ENCODE peak calls at places on chromosomes 3 and 15, in six cellular contexts. P is tibial nerve, W is foreskin keratinocyte, C is endothelial cell of umbilical vein, H is heart left ventricle, D is endodermal cell. I is an unnamed sample.

GRCh38 chr3:188299068-188299467 is 145.1 kb downstream of the LPP start:
- DNase-seq in P (no peak), W (no peak), C (no peak), H (no peak), D (no peak), I (no peak)

GRCh38 chr3:169286214-169286613 is 377.3 kb downstream of the MECOM start:
- DNase-seq in P (no peak), W (no peak), C (no peak), H (no peak), D (no peak), I (no peak)

GRCh38 chr15:67796728-67797127 is 28.6 kb upstream of the SKOR1 start:
- DNase-seq in P (no peak), W (no peak), C (peak; percentile 47), H (no peak), D (no peak), I (no peak)

GRCh38 chr3:143306419-143306818 is 186.8 kb downstream of the CHST2 start:
- DNase-seq in P (no peak), W (no peak), C (peak; percentile 61), H (no peak), D (no peak), I (no peak)

GRCh38 chr3:149494759-149495580 is 20.5 kb downstream of the TM4SF4 start:
- DNase-seq in P (no peak), W (peak; percentile 63), C (no peak), H (no peak), D (no peak), I (no peak)

GRCh38 chr3:8911781-8912180 is 51.5 kb downstream of the RAD18 start:
- DNase-seq in P (no peak), W (no peak), C (peak; percentile 8), H (no peak), D (no peak), I (no peak)

GRCh38 chr3:99532246-99532645 is 106.1 kb upstream of the COL8A1 start:
- DNase-seq in P (peak; percentile 34), W (no peak), C (peak; percentile 88), H (no peak), D (peak; percentile 92), I (peak; percentile 11)

GRCh38 chr3:129954509-129954908 is 20.0 kb upstream of the TRH start:
- DNase-seq in P (no peak), W (no peak), C (no peak), H (no peak), D (no peak), I (no peak)

GRCh38 chr3:125431912-125432587 is 56.9 kb upstream of the ZNF148 start:
- DNase-seq in P (no peak), W (no peak), C (no peak), H (no peak), D (no peak), I (no peak)

GRCh38 chr15:67622110-67622509 is 79.6 kb downstream of the MAP2K5 start:
- DNase-seq in P (no peak), W (no peak), C (no peak), H (no peak), D (no peak), I (no peak)

GRCh38 chr3:49606427-49606826 is 52.1 kb downstream of the BSN start:
- DNase-seq in P (no peak), W (no peak), C (no peak), H (no peak), D (peak; percentile 30), I (no peak)

GRCh38 chr3:182803006-182803405 is 9.7 kb downstream of the ATP11B start:
- DNase-seq in P (no peak), W (no peak), C (no peak), H (no peak), D (no peak), I (no peak)

GRCh38 chr3:189308594-189308993 is 136.8 kb downstream of the TPRG1 start:
- DNase-seq in P (no peak), W (no peak), C (no peak), H (no peak), D (no peak), I (no peak)

GRCh38 chr15:88985547-88986393 is 72.6 kb upstream of the MFGE8 start:
- DNase-seq in P (no peak), W (no peak), C (no peak), H (no peak), D (peak; percentile 88), I (no peak)

GRCh38 chr3:118818386-118818785 is 216.3 kb downstream of the IGSF11 start:
- DNase-seq in P (no peak), W (no peak), C (no peak), H (no peak), D (no peak), I (no peak)

GRCh38 chr3:47573190-47574172 is 5.2 kb downstream of the CSPG5 start:
- DNase-seq in P (no peak), W (no peak), C (no peak), H (no peak), D (no peak), I (no peak)

GRCh38 chr3:126319701-126320295 is 37.4 kb downstream of the KLF15 start:
- DNase-seq in P (no peak), W (no peak), C (no peak), H (no peak), D (peak; percentile 28), I (no peak)

GRCh38 chr3:38002940-38003339 is 12.4 kb downstream of the VILL start:
- DNase-seq in P (no peak), W (no peak), C (no peak), H (no peak), D (no peak), I (peak; percentile 8)

GRCh38 chr3:61772439-61772838 is 211.1 kb downstream of the PTPRG start:
- DNase-seq in P (no peak), W (no peak), C (no peak), H (no peak), D (no peak), I (no peak)

GRCh38 chr15:90742082-90742481 is 24.9 kb downstream of the BLM start:
- DNase-seq in P (no peak), W (no peak), C (no peak), H (no peak), D (no peak), I (no peak)

GRCh38 chr3:71302604-71303003 is 280.9 kb downstream of the FOXP1 start:
- DNase-seq in P (no peak), W (no peak), C (no peak), H (no peak), D (no peak), I (no peak)

GRCh38 chr3:71304261-71304646 is 279.3 kb downstream of the FOXP1 start:
- DNase-seq in P (no peak), W (no peak), C (no peak), H (no peak), D (no peak), I (no peak)

GRCh38 chr3:71303627-71304260 is 279.8 kb downstream of the FOXP1 start:
- DNase-seq in P (no peak), W (no peak), C (peak; percentile 35), H (no peak), D (no peak), I (no peak)

GRCh38 chr3:71305246-71306206 is 278.0 kb downstream of the FOXP1 start:
- DNase-seq in P (peak; percentile 27), W (no peak), C (peak; percentile 71), H (no peak), D (peak; percentile 92), I (peak; percentile 20)

DNA sequence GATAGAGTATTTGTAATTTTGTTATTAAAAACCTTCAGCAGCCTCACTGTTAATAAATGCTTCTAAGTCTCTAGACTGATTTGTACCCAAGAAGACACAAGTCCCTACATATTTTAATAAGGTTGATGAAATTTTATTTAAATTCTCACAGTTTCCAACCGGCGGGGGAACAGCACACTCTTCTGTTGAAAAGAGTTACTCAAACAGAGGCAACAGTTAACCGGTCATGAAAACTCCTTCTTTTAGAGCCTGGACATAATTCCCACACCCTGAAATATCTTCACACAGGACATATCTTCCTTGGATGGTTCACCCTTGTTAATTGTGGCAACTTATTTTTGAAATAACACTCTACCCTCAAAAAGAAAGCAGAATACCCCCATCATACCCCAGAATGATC is 278.8 kb downstream of the FOXP1 start:
- DNase-seq in P (no peak), W (no peak), C (peak; percentile 86), H (no peak), D (no peak), I (no peak)
- H3K27ac ChIP-seq in P (peak overlapping the region; percentile 34), W (no peak overlapping the region), C (no peak overlapping the region), H (no peak overlapping the region), D (peak overlapping the region; percentile 14), I (no peak overlapping the region)

GRCh38 chr3:277873-278272 is 81.3 kb downstream of the CHL1 start:
- DNase-seq in P (no peak), W (no peak), C (no peak), H (no peak), D (no peak), I (no peak)

GRCh38 chr3:284316-284715 is 87.8 kb downstream of the CHL1 start:
- DNase-seq in P (no peak), W (no peak), C (no peak), H (no peak), D (no peak), I (no peak)

GRCh38 chr3:278300-279064 is 81.9 kb downstream of the CHL1 start:
- DNase-seq in P (no peak), W (no peak), C (no peak), H (no peak), D (no peak), I (no peak)

GRCh38 chr3:280691-281090 is 84.1 kb downstream of the CHL1 start:
- DNase-seq in P (no peak), W (no peak), C (no peak), H (no peak), D (no peak), I (no peak)

GRCh38 chr3:279325-279724 is 82.8 kb downstream of the CHL1 start:
- DNase-seq in P (no peak), W (no peak), C (no peak), H (no peak), D (no peak), I (no peak)
- H3K27ac ChIP-seq in P (no peak overlapping the region), W (no peak overlapping the region), C (no peak overlapping the region), H (no peak overlapping the region), D (no peak overlapping the region), I (no peak overlapping the region)

DNA sequence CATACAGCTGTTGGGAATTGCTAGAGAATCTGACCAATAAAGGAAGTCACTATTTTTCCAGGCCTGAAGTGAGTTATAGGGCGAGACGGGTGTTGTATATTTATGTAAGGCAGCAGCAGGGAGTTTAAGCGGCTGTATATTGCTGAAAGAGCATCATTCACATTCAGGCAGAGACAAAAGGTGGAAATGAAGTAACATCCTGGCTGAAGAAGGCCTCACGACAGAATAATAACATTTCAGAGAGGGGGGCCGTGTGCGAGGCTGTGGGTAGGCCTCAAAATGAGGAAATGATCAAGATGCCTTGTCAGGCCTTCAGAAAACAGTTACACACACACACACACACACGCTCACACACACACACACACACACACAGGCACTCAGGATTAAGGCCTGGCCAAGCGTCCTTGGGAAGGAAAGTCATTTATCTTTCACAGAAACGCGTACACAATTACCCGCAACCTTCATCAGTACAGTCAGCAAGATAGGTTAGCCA is 964.8 kb upstream of the NR2F2 start:
- DNase-seq in P (no peak), W (no peak), C (peak; percentile 100), H (no peak), D (no peak), I (no peak)
- H3K27ac ChIP-seq in P (no peak overlapping the region), W (no peak overlapping the region), C (peak overlapping the region; percentile 98), H (no peak overlapping the region), D (peak overlapping the region; percentile 12), I (no peak overlapping the region)

GRCh38 chr3:42166662-42167300 is 75.6 kb downstream of the TRAK1 start:
- DNase-seq in P (no peak), W (no peak), C (no peak), H (no peak), D (no peak), I (no peak)
- H3K27ac ChIP-seq in P (no peak overlapping the region), W (no peak overlapping the region), C (no peak overlapping the region), H (no peak overlapping the region), D (no peak overlapping the region), I (no peak overlapping the region)

I was measured in body of pancreas.